ENCODE peak calls at places on chromosomes 6 and 20, in four cellular contexts. J is colonic mucosa, C is BE2C, A is PC-3. E is an unnamed sample. For H3K4me1 and H3K9me3, the result is how much of the 10 kb centered on the place peaks cover.

GRCh38 chr6:10203651-10204050 is 211.2 kb downstream of the TFAP2A start:
- DNase-seq in J (no peak), C (no peak), A (no peak), E (no peak)

GRCh38 chr6:148565931-148566663 is 180.7 kb upstream of the UST start:
- DNase-seq in J (no peak), C (no peak), A (peak), E (no peak)

GRCh38 chr6:7216941-7217621 is 95.9 kb downstream of the SSR1 start:
- DNase-seq in J (no peak), C (no peak), A (no peak), E (no peak)

GRCh38 chr20:53077373-53078205 is 105.4 kb downstream of the TSHZ2 start:
- DNase-seq in J (no peak), C (no peak), A (peak), E (no peak)

GRCh38 chr6:41932378-41932777 is 9.2 kb downstream of the CCND3 start:
- DNase-seq in J (no peak), C (no peak), A (no peak), E (no peak)

GRCh38 chr20:871948-872347 is 38.4 kb downstream of the FAM110A start:
- DNase-seq in J (no peak), C (no peak), A (no peak), E (no peak)

GRCh38 chr6:12137480-12137879 is 125.4 kb downstream of the HIVEP1 start:
- DNase-seq in J (peak), C (no peak), A (peak), E (no peak)

GRCh38 chr20:58092353-58092752 is 136.1 kb downstream of the ANKRD60 start:
- DNase-seq in J (no peak), C (no peak), A (no peak), E (no peak)

DNA sequence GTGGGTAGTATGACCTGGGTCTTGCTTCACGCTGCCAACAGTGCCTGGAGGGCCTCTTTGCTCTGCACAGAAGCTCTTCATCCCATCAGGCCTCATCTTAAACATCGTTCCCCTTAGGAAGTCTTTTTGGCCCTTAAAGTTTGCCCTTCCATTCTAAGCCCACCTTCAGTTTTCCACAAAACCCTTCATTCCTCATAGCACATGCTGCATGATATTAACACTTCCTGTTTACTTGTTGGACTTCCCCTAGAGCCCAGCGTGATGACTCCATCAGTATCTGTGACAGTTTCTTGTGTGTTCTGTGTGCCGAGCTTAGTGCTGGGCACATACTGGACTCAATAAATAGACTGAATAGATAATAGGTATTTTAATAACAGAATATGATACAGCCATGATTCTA is 2.2 kb downstream of the NT5DC1 start:
- DNase-seq in J (no peak), C (no peak), A (no peak), E (no peak)
- H3K4me1 ChIP-seq in J (under half), C (under half), A (under half), E (under half)

GRCh38 chr20:39936401-39936800 is 752.6 kb downstream of the MAFB start:
- DNase-seq in J (no peak), C (no peak), A (no peak), E (no peak)

GRCh38 chr20:39935921-39936320 is 753.1 kb downstream of the MAFB start:
- DNase-seq in J (no peak), C (no peak), A (no peak), E (no peak)

GRCh38 chr20:39943336-39943735 is 745.7 kb downstream of the MAFB start:
- DNase-seq in J (no peak), C (no peak), A (no peak), E (no peak)

GRCh38 chr20:39941235-39941634 is 747.8 kb downstream of the MAFB start:
- DNase-seq in J (no peak), C (no peak), A (no peak), E (no peak)

DNA sequence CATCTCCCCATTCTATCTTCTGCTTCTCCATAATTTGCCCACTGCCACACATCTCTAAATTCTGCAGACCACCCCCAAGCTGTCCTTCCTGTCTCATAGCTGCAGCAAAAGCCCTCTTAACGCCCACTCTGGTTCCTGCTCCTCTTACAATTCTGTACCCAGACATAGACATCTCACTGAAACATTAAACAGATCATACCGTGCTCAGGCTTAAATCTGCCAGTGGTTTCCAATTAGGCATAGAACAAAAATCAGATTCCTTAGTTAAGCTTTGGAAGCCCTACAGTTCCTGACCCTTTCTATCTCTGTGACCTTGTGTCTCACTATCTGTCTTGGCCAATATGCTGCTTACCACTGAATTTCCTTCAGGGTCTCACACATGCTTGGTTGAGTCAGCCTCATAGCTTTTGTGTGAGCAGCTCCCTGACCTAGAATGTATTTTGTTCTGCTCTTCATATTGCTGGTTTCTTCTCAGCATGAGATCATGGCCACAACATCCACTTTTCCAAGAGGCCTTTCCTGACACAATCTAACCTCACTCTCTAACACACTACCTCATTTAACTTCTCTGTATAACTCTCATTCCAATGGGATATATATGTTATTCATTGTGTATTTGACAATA is 749.7 kb downstream of the MAFB start:
- DNase-seq in J (no peak), C (no peak), A (no peak), E (no peak)
- H3K9me3 ChIP-seq in J (under half), C (under half), A (under half), E (under half)

GRCh38 chr6:151391471-151392428 is at the start of gene ZBTB2:
- DNase-seq in J (peak), C (peak), A (peak), E (no peak)
- H3K4me1 ChIP-seq in J (under half), C (under half), A (under half), E (half or more)

DNA sequence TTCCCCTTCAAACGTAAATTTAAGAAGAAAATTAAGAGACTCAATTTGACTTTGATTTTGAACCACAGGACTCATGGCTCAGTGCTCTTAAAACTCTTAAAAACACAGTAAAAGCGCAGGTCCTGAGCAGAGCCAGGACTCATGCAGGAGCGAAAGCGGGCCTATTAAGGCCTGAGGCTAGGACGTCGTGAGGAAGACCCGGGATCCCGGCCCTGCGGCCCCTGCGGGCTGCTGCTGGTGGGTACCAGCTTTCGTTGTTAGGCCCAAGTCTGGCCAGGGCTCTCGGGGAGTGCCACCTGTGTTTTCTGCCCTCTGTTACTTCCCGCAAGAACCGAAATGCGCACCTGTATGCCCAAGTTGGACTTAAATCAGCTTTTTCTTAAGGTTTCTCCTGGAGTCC is 3.5 kb upstream of the PAX1 start:
- DNase-seq in J (no peak), C (no peak), A (no peak), E (no peak)
- H3K9me3 ChIP-seq in J (under half), C (under half), A (under half), E (under half)

GRCh38 chr6:3422457-3422816 is 34.4 kb downstream of the SLC22A23 start:
- DNase-seq in J (no peak), C (no peak), A (no peak), E (no peak)
- H3K4me1 ChIP-seq in J (under half), C (under half), A (half or more), E (under half)

DNA sequence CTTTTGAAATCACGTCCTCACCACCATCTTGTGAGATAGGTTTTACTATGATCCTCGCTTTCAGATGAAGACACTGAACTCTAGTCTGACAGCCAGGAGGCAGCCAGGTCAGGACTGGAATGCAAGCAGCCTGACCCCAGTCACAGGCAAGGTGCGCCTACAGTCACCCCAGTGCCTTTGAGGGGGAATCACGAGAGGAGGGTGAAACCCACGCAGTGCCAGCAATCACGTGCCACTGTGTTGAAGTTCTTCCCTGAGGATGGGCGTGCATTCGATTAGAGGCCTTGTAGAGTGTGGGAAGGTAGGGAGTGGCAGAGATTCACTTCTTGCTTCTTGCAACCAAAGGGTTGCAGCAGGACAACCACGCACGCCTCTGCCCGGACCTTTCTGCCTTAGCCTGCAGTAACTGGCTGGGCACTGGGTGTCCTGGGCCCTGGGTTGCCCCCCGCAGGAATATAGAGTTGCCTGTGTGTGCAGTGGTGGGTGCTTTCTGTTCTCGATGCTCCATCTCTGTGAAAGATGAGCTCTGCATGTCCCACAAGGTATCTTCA is 33.7 kb upstream of the IRF4 start:
- DNase-seq in J (no peak), C (no peak), A (no peak), E (no peak)
- H3K9me3 ChIP-seq in J (under half), C (under half), A (under half), E (under half)

GRCh38 chr6:166258854-166259276 is 49.3 kb downstream of the PRR18 start:
- DNase-seq in J (no peak), C (no peak), A (peak), E (no peak)
- H3K4me1 ChIP-seq in J (under half), C (under half), A (under half), E (under half)

DNA sequence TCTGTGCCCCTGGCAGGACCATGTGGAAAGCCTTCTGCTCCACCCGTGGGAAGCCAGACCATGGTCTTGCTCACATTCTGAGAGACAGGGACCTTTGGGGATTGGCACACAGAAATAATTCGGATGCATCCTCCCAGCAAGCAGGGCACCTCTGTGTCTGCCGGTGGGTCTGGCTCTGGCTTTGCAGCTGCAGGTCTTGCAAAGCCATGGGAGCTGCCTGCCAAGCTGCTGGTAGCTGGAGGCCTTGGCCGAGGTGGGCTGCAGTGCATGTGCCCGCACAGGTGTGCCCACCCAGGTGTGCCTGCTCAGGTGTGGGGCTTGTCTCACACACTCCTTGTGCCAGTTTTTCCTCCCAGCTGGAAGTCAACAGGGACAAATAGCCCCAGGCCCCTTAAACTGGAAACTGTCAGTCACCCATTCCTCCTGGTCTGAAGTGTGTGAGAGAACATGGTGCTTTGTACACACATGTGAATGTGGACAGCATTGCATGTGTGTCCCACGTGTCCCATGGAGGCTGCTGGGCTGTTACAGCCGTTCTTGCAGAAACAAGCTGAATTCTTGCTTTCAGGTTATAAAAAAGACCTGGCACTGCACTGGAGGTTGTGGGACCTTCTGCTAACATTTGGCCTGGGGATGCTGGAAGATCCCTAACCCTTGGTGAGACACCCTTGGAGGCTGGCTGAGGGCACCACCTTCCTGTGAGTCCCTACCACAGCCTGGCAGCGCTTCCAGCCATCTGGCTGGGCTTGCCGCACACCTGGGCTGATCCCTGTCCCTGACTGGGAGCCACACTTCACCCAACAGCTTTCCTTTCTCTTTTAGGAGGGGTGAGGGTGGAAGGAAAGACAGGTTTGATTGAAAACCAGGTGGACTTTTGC is 54.9 kb upstream of the SMOC2 start:
- DNase-seq in J (no peak), C (no peak), A (no peak), E (no peak)
- H3K9me3 ChIP-seq in J (under half), C (under half), A (under half), E (under half)